ENCODE peak calls at places on chromosomes 5 and 9, in five cellular contexts. X, D, N, U and V are unnamed samples.
A peak's percentile ranks its signal among the peaks of the same experiment; 100 is the strongest.

GRCh38 chr9:108445431-108446018 is 410.3 kb downstream of the ACTL7B start:
- DNase-seq in D (peak; percentile 99), X (no peak), N (no peak), U (no peak), V (no peak)

GRCh38 chr5:33933723-33934544 is 2.3 kb upstream of the RXFP3 start:
- DNase-seq in U (no peak), X (no peak), D (no peak), N (peak; percentile 11), V (no peak)

GRCh38 chr9:76644171-76644570 is 120.1 kb upstream of the PCA3 start:
- DNase-seq in N (no peak), X (no peak), D (no peak), U (no peak), V (no peak)

GRCh38 chr9:37944671-37945481 is 40.9 kb upstream of the SLC25A51 start:
- DNase-seq in D (no peak), U (no peak), N (peak; percentile 51), X (no peak), V (no peak)

GRCh38 chr5:140796718-140797095 is 2.1 kb downstream of the PCDHA2 start:
- DNase-seq in N (no peak), U (no peak), D (no peak), X (no peak), V (no peak)

GRCh38 chr9:37333288-37333687 is 89.2 kb upstream of the GRHPR start:
- DNase-seq in N (no peak), X (no peak), U (no peak), D (no peak), V (no peak)

GRCh38 chr9:135021393-135021789 is 66.1 kb upstream of the OLFM1 start:
- DNase-seq in D (no peak), U (no peak), X (no peak), N (no peak), V (no peak)

GRCh38 chr5:150036513-150036912 is 36.0 kb downstream of the HMGXB3 start:
- DNase-seq in D (no peak), U (no peak), N (peak; percentile 94), X (no peak), V (no peak)

GRCh38 chr9:92633879-92634278 is 36.1 kb downstream of the IPPK start:
- DNase-seq in D (no peak), X (no peak), U (no peak), N (no peak), V (no peak)

GRCh38 chr9:70262384-70262783 is 3.6 kb downstream of the SMC5 start:
- DNase-seq in X (no peak), U (no peak), N (no peak), D (no peak), V (no peak)

GRCh38 chr9:89786650-89787049 is 181.8 kb downstream of the GADD45G start:
- DNase-seq in D (no peak), X (no peak), U (no peak), N (peak; percentile 25), V (no peak)

GRCh38 chr5:147481376-147481775 is 28.5 kb downstream of the DPYSL3 start:
- DNase-seq in U (no peak), N (peak; percentile 76), X (no peak), D (no peak), V (no peak)

GRCh38 chr5:2196416-2196815 is 313.7 kb upstream of the IRX4 start:
- DNase-seq in X (no peak), U (no peak), N (no peak), D (no peak), V (no peak)

GRCh38 chr5:14178671-14179211 is 35.6 kb downstream of the TRIO start:
- DNase-seq in N (peak; percentile 66), D (no peak), X (no peak), U (no peak), V (no peak)

GRCh38 chr5:79990598-79991507 is at the start of gene MTX3:
- DNase-seq in D (peak; percentile 84), N (peak; percentile 82), U (peak; percentile 66), X (peak; percentile 61), V (peak; percentile 73)

GRCh38 chr9:95460627-95461164 is 56.1 kb downstream of the PTCH1 start:
- DNase-seq in D (no peak), N (no peak), X (no peak), U (no peak), V (no peak)

GRCh38 chr5:130206686-130207085 is 302.4 kb downstream of the CHSY3 start:
- DNase-seq in D (no peak), U (no peak), N (peak; percentile 15), X (no peak), V (no peak)

GRCh38 chr9:20476912-20477311 is 145.4 kb downstream of the MLLT3 start:
- DNase-seq in U (no peak), N (peak; percentile 7), X (no peak), D (peak; percentile 84), V (no peak)

GRCh38 chr5:179370490-179371122 is 25.3 kb upstream of the ADAMTS2 start:
- DNase-seq in N (no peak), D (no peak), U (no peak), X (no peak), V (no peak)

GRCh38 chr5:144698454-144698853 is 527.8 kb downstream of the KCTD16 start:
- DNase-seq in X (no peak), D (no peak), U (no peak), N (no peak), V (no peak)

GRCh38 chr9:70013598-70014196 is 30.0 kb upstream of the MAMDC2 start:
- DNase-seq in X (no peak), U (no peak), D (no peak), N (peak; percentile 60), V (no peak)

GRCh38 chr5:51439232-51439631 is 56.0 kb downstream of the ISL1 start:
- DNase-seq in D (no peak), U (no peak), N (no peak), X (no peak), V (no peak)

GRCh38 chr5:113654828-113655227 is 141.3 kb downstream of the YTHDC2 start:
- DNase-seq in U (no peak), X (no peak), D (no peak), N (no peak), V (no peak)

GRCh38 chr9:78243130-78243529 is 7.3 kb downstream of the CEP78 start:
- DNase-seq in U (no peak), X (no peak), D (no peak), N (no peak), V (no peak)

DNA sequence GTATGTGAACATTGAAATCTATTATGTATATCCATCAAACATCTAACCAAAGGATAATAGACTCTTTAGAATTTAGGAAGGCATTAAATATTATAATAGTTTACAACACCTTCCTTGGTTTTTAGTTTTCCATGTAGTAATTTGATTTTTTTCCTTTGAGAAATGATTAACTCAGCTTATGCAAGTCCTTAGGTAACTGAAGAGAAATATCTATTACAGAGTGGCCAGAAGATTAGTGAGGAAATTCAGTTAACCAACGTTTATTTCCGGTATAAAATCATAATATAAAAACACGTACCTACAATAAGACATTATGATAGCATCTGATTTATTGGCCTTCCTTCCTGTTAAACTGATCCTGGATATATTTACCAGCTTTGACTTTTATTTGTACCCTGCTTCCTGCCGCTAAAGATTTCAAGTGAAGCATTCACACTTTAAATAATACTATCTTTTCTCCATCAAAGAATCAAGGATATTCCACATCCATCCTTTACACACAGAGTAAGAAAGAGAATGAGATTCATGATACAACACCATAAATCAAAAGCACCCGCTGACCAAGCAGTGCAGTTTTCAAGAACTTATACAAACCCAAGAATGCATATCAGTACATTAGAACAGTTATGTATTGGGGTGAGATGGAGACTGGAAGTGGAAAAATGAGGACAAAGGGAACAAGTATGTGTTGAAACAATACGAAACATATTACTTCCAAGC is 31.8 kb upstream of the F2R start:
- DNase-seq in U (no peak), D (no peak), X (no peak), N (no peak), V (no peak)
- TF ChIP-seq CTCF in U (no peak), D (no peak), X (no peak), N (no peak), V (no peak)

DNA sequence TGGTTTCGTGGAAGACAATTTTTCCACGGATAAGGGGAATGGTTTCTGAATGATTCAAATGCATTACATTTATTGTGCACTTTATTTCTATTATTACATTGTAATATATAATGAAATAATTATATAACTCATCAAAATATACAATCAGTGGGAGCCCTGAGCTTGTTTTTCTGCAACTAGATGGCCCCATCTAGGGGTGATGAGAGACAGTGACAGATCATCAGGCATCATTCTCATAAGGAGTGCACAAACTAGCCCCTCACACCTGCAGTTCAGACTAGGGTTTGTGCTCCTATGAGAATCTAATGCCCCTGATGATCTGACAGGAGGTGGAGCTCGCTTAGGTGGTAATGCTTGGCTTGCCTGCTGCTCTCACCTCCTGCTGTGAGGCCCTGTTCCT is 6.4 kb downstream of the ISCA1 start:
- DNase-seq in N (no peak), U (no peak), D (no peak), X (no peak), V (no peak)
- TF ChIP-seq CTCF in N (peak; percentile 29), U (no peak), D (no peak), X (peak; percentile 27), V (no peak)

DNA sequence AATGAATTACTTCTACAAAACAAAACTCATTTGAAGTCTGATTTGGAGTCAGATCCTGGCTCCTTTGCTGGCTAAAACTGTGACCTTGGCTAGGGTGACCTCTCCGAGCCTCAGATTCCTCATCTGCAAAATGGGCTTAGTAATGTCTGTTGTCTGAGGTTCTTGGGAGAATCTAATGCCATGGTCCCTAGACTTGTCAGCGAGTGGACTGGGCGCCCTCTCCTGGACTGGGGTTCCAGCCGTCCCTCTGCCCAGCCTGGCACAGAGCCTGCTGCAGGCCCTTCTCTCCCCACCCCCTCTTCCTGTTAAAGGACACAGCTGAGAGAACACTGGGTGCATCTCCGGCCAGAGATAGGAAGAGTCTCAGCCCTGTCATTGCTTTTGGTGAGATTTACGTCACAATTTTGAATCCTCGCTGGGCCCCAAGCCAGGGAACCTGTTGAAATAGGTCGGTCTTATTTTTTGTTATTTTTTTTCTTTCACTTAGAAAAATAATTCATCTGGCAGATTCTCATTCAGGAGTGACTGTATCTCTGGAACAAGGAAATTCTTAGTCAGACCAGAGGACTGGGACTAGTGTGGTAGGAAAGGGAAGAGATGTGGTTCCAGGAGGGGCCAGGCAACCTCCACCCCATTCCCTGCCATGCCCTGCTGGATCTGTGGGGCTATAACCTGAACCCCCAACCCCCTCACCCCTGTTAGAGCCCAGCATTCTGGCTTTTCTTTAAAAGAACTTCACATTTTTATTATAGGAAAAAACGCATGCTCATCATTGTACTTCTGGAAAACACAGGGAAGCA is 48.2 kb upstream of the RPL26L1 start:
- DNase-seq in X (peak; percentile 21), N (peak; percentile 96), D (peak; percentile 27), U (peak; percentile 43), V (peak; percentile 75)
- TF ChIP-seq CTCF in X (no peak), N (peak; percentile 49), D (peak; percentile 62), U (no peak), V (no peak)

DNA sequence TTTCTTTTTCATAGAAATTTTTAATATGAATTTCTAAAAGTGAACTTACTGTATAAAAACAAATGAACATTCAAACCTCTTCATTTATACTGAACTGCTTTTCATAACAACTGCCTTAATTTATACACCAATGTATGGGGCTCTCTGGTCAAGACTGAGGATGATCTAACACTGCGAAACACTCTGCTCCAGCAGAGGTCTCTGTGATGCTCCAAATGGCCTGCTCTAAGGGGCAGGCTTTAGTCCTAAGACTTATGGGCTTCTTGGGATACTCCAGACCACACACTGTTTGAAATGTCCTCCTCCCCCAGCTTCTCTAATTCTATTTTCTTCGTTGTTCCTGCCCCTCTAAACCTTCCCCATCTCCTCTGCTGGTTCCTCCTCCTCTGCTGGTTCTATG is 58.5 kb downstream of the LIFR start:
- DNase-seq in U (no peak), N (peak; percentile 40), X (peak; percentile 12), D (peak; percentile 27), V (no peak)
- TF ChIP-seq CTCF in U (peak; percentile 7), N (peak; percentile 29), X (peak; percentile 33), D (peak; percentile 59), V (no peak)